ENCODE peak calls at places on chromosomes 6 and 20, in five cellular contexts. One of them, this sample, is unnamed.

GRCh38 chr6:46755867-46756266 is 9.1 kb downstream of the ANKRD66 start:
- DNase-seq in astrocyte of the spinal cord: no peak
- DNase-seq in Panc1: no peak
- DNase-seq in right lobe of liver: no peak
- DNase-seq in pancreas: no peak
- DNase-seq in this sample: no peak

GRCh38 chr6:169933839-169934698 is 182.6 kb downstream of the ERMARD start:
- DNase-seq in astrocyte of the spinal cord: no peak
- DNase-seq in Panc1: no peak
- DNase-seq in right lobe of liver: peak
- DNase-seq in pancreas: peak
- DNase-seq in this sample: no peak

GRCh38 chr20:32359633-32360332 is 1.7 kb downstream of the ASXL1 start:
- DNase-seq in astrocyte of the spinal cord: peak
- DNase-seq in Panc1: peak
- DNase-seq in right lobe of liver: no peak
- DNase-seq in pancreas: no peak
- DNase-seq in this sample: no peak

GRCh38 chr20:35196313-35196712 is 24.4 kb downstream of the PROCR start:
- DNase-seq in astrocyte of the spinal cord: no peak
- DNase-seq in Panc1: no peak
- DNase-seq in right lobe of liver: no peak
- DNase-seq in pancreas: no peak
- DNase-seq in this sample: no peak

GRCh38 chr6:27836783-27837635 is 75.2 kb downstream of the OR2B2 start:
- DNase-seq in astrocyte of the spinal cord: peak
- DNase-seq in Panc1: peak
- DNase-seq in right lobe of liver: no peak
- DNase-seq in pancreas: no peak
- DNase-seq in this sample: peak

GRCh38 chr6:16420715-16421461 is 182.5 kb downstream of the GMPR start:
- DNase-seq in astrocyte of the spinal cord: peak
- DNase-seq in Panc1: no peak
- DNase-seq in right lobe of liver: no peak
- DNase-seq in pancreas: no peak
- DNase-seq in this sample: no peak

GRCh38 chr6:149331043-149331807 is 13.7 kb downstream of the TAB2 start:
- DNase-seq in astrocyte of the spinal cord: peak
- DNase-seq in Panc1: no peak
- DNase-seq in right lobe of liver: no peak
- DNase-seq in pancreas: no peak
- DNase-seq in this sample: no peak

GRCh38 chr20:59025511-59025910 is 6.3 kb downstream of the TUBB1 start:
- DNase-seq in astrocyte of the spinal cord: no peak
- DNase-seq in Panc1: no peak
- DNase-seq in right lobe of liver: no peak
- DNase-seq in pancreas: no peak
- DNase-seq in this sample: no peak

GRCh38 chr6:143299253-143300166 is 151.0 kb downstream of the ADAT2 start:
- DNase-seq in astrocyte of the spinal cord: no peak
- DNase-seq in Panc1: no peak
- DNase-seq in right lobe of liver: no peak
- DNase-seq in pancreas: no peak
- DNase-seq in this sample: no peak

GRCh38 chr20:1291191-1291741 is 25.2 kb downstream of the SNPH start:
- DNase-seq in astrocyte of the spinal cord: peak
- DNase-seq in Panc1: no peak
- DNase-seq in right lobe of liver: no peak
- DNase-seq in pancreas: no peak
- DNase-seq in this sample: no peak

GRCh38 chr6:148258868-148259267 is 83.8 kb upstream of the SASH1 start:
- DNase-seq in astrocyte of the spinal cord: no peak
- DNase-seq in Panc1: no peak
- DNase-seq in right lobe of liver: no peak
- DNase-seq in pancreas: no peak
- DNase-seq in this sample: no peak

GRCh38 chr6:13953061-13953705 is 28.4 kb downstream of the RNF182 start:
- DNase-seq in astrocyte of the spinal cord: peak
- DNase-seq in Panc1: no peak
- DNase-seq in right lobe of liver: no peak
- DNase-seq in pancreas: no peak
- DNase-seq in this sample: no peak

DNA sequence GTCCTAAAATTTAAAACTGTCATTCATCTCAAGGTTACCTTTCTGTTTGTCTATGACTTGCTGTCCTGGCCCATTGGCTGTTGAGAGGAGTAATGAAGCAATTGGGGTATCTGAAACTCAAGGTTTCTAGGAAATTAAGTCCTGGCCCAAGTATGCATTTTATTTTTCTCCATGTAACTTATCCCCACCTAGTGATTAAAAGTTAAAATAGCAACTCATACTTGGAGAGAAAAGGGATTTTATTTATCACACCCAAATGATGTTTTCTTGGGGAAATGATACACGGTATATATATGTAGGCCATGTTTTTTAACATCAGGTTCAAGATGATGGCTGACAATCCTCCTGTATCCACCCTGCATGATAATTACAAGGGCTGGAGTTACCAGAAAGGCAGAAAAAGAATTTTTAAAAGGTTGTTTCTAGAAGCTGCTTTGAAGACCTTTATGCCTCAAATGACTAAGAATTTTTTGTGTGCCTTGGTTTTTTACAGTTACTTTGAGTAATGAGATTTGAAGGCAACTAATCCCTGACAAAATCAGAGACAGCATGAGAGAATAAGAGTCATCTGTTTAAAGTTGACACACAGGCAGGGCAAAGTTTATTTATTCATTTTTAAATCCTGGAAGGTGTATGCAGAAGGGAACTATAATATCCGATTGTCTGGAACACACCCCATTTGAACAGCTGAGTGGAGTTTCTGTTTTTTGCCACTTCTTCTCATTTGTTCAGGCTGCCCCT is 28.9 kb upstream of the C6orf58 start:
- DNase-seq in astrocyte of the spinal cord: no peak
- DNase-seq in Panc1: no peak
- DNase-seq in right lobe of liver: no peak
- DNase-seq in pancreas: no peak
- DNase-seq in this sample: no peak
- TF ChIP-seq CTCF in astrocyte of the spinal cord: peak
- TF ChIP-seq CTCF in Panc1: peak
- TF ChIP-seq CTCF in right lobe of liver: peak
- TF ChIP-seq CTCF in pancreas: no peak
- TF ChIP-seq CTCF in this sample: no peak

GRCh38 chr6:25384967-25385366 is 105.8 kb downstream of the CARMIL1 start:
- DNase-seq in astrocyte of the spinal cord: no peak
- DNase-seq in Panc1: no peak
- DNase-seq in right lobe of liver: no peak
- DNase-seq in pancreas: no peak
- DNase-seq in this sample: no peak

GRCh38 chr6:25387921-25388320 is 108.7 kb downstream of the CARMIL1 start:
- DNase-seq in astrocyte of the spinal cord: no peak
- DNase-seq in Panc1: no peak
- DNase-seq in right lobe of liver: no peak
- DNase-seq in pancreas: no peak
- DNase-seq in this sample: no peak

GRCh38 chr6:25387483-25387882 is 108.3 kb downstream of the CARMIL1 start:
- DNase-seq in astrocyte of the spinal cord: no peak
- DNase-seq in Panc1: no peak
- DNase-seq in right lobe of liver: no peak
- DNase-seq in pancreas: no peak
- DNase-seq in this sample: no peak

GRCh38 chr6:25381077-25381476 is 101.9 kb downstream of the CARMIL1 start:
- DNase-seq in astrocyte of the spinal cord: no peak
- DNase-seq in Panc1: no peak
- DNase-seq in right lobe of liver: no peak
- DNase-seq in pancreas: no peak
- DNase-seq in this sample: no peak

GRCh38 chr6:25384234-25384633 is 105.1 kb downstream of the CARMIL1 start:
- DNase-seq in astrocyte of the spinal cord: no peak
- DNase-seq in Panc1: no peak
- DNase-seq in right lobe of liver: no peak
- DNase-seq in pancreas: no peak
- DNase-seq in this sample: no peak
- TF ChIP-seq CTCF in astrocyte of the spinal cord: no peak
- TF ChIP-seq CTCF in Panc1: no peak
- TF ChIP-seq CTCF in right lobe of liver: no peak
- TF ChIP-seq CTCF in pancreas: no peak
- TF ChIP-seq CTCF in this sample: no peak

DNA sequence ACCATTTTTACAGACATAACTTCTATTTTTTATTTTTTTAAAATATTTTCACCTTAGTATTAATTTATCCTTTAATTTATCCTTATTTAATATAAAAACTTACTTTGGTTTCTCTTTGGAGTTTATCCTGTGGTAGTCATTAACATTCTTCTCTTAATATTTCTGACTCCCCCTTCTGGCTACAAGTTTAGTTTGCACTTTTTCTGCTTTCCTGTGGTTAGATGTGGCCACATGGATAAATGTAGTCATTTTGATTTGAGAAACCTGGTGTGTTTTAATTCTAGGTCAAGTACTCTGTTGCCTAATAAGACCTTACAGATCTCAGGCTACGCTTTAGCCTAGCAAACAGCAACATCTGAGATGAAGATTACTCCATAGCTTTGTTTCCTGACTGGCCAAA is 1187.5 kb downstream of the HACE1 start:
- DNase-seq in astrocyte of the spinal cord: peak
- DNase-seq in Panc1: no peak
- DNase-seq in right lobe of liver: no peak
- DNase-seq in pancreas: no peak
- DNase-seq in this sample: no peak
- TF ChIP-seq CTCF in astrocyte of the spinal cord: peak
- TF ChIP-seq CTCF in Panc1: peak
- TF ChIP-seq CTCF in right lobe of liver: no peak
- TF ChIP-seq CTCF in pancreas: no peak
- TF ChIP-seq CTCF in this sample: no peak

GRCh38 chr6:31473244-31473643 is 24.7 kb upstream of the MICB start:
- DNase-seq in astrocyte of the spinal cord: no peak
- DNase-seq in Panc1: no peak
- DNase-seq in right lobe of liver: no peak
- DNase-seq in pancreas: no peak
- DNase-seq in this sample: no peak

GRCh38 chr6:31472259-31472658 is 25.7 kb upstream of the MICB start:
- DNase-seq in astrocyte of the spinal cord: no peak
- DNase-seq in Panc1: no peak
- DNase-seq in right lobe of liver: no peak
- DNase-seq in pancreas: no peak
- DNase-seq in this sample: no peak

GRCh38 chr6:31476515-31477139 is 21.3 kb upstream of the MICB start:
- DNase-seq in astrocyte of the spinal cord: no peak
- DNase-seq in Panc1: no peak
- DNase-seq in right lobe of liver: no peak
- DNase-seq in pancreas: no peak
- DNase-seq in this sample: no peak

GRCh38 chr6:31473780-31474725 is 23.9 kb upstream of the MICB start:
- DNase-seq in astrocyte of the spinal cord: peak
- DNase-seq in Panc1: no peak
- DNase-seq in right lobe of liver: no peak
- DNase-seq in pancreas: no peak
- DNase-seq in this sample: no peak

DNA sequence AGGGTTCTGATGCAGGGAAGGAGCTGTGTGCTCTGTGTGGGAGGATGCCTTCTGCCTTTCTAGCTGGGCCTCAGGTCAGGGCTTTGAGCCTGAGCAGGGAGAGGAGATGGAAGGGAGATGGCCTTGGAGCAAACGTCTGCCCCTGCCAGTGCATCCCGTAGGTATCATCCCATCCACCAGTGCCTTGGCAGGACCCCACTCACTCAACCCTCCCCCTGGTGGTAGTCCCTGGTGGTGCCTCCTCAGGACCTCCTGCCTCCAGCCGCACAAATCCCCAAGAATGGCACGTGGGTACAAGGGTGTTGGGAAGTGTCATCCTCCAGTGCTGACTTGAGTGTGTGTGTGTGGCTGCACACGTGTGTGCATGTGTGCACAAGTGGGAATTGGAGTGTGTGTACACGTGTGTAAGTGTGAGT is 23.1 kb upstream of the MICB start:
- DNase-seq in astrocyte of the spinal cord: no peak
- DNase-seq in Panc1: no peak
- DNase-seq in right lobe of liver: no peak
- DNase-seq in pancreas: no peak
- DNase-seq in this sample: no peak
- TF ChIP-seq CTCF in astrocyte of the spinal cord: peak
- TF ChIP-seq CTCF in Panc1: no peak
- TF ChIP-seq CTCF in right lobe of liver: no peak
- TF ChIP-seq CTCF in pancreas: no peak
- TF ChIP-seq CTCF in this sample: peak

GRCh38 chr6:155150967-155151671 is 112.7 kb upstream of the CLDN20 start:
- DNase-seq in astrocyte of the spinal cord: no peak
- DNase-seq in Panc1: no peak
- DNase-seq in right lobe of liver: no peak
- DNase-seq in pancreas: no peak
- DNase-seq in this sample: no peak

GRCh38 chr6:155154158-155154830 is 109.5 kb upstream of the CLDN20 start:
- DNase-seq in astrocyte of the spinal cord: peak
- DNase-seq in Panc1: no peak
- DNase-seq in right lobe of liver: no peak
- DNase-seq in pancreas: no peak
- DNase-seq in this sample: no peak

GRCh38 chr6:155147958-155148663 is 115.7 kb upstream of the CLDN20 start:
- DNase-seq in astrocyte of the spinal cord: no peak
- DNase-seq in Panc1: no peak
- DNase-seq in right lobe of liver: no peak
- DNase-seq in pancreas: no peak
- DNase-seq in this sample: no peak

GRCh38 chr6:155155787-155156447 is 107.9 kb upstream of the CLDN20 start:
- DNase-seq in astrocyte of the spinal cord: no peak
- DNase-seq in Panc1: no peak
- DNase-seq in right lobe of liver: no peak
- DNase-seq in pancreas: no peak
- DNase-seq in this sample: no peak

DNA sequence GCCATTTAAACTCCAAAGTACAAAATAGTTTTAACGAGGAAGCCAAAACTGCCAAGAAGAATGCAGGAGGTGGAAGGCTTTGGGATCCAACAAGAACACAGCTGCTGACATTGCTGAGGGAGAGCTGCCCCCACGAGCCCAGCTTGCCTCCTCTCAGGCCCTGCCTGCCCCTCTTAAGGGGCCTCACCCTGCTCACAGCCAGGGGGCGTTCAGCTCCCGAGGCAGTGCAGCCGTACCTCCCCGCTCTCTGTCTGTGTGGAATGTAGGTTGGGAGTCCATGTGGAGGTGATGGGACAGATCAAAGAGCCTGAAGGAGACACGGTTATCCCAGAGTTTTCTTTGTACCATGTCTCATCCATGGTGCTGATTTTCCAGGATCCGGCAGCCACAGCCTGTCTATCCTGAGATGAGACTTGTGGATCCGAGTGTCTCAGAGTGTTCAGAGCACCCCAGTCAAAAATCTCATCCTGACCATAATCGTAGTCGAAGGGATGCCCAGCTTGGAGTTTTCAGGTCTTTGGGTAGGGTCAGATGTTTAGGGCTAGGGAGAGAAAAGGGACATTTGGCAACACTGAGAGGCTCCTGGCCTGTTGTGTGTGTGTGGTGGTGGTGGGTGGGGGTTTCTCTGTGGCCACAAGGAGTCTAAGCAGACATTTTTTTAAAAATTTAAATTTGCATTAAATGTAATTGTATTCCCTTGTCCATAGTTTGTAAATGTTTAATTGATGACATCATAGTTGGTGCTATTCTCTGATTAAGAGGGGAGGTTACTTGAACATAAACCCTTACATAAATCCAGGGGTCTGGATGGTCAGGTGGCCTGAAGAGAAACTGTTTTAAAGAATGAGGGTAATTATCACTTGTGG is 111.4 kb upstream of the CLDN20 start:
- DNase-seq in astrocyte of the spinal cord: no peak
- DNase-seq in Panc1: no peak
- DNase-seq in right lobe of liver: no peak
- DNase-seq in pancreas: no peak
- DNase-seq in this sample: no peak
- TF ChIP-seq CTCF in astrocyte of the spinal cord: peak
- TF ChIP-seq CTCF in Panc1: no peak
- TF ChIP-seq CTCF in right lobe of liver: no peak
- TF ChIP-seq CTCF in pancreas: no peak
- TF ChIP-seq CTCF in this sample: no peak

This sample was measured in CD4-positive, alpha-beta T cell.